ENCODE peak calls at places on chromosome 17, in four cellular contexts. C, O, V and P are unnamed samples.

GRCh38 chr17:75535119-75535537 is 9.6 kb downstream of the LLGL2 start:
- DNase-seq in O (peak; percentile 26), C (no peak), V (no peak), P (no peak)

GRCh38 chr17:17242246-17242645 is 5.3 kb upstream of the FLCN start:
- DNase-seq in V (no peak), C (no peak), O (no peak), P (no peak)

GRCh38 chr17:75874323-75875181 is 3.8 kb downstream of the TRIM47 start:
- DNase-seq in O (no peak), V (no peak), C (no peak), P (peak; percentile 41)

GRCh38 chr17:79803997-79804855 is 7.3 kb upstream of the CBX8 start:
- DNase-seq in C (no peak), O (peak; percentile 43), V (no peak), P (peak; percentile 45)

GRCh38 chr17:80260791-80261158 is at the start of gene RNF213:
- DNase-seq in O (no peak), C (no peak), V (peak; percentile 88), P (peak; percentile 98)

GRCh38 chr17:3594056-3594810 is 15.0 kb downstream of the TRPV1 start:
- DNase-seq in O (no peak), V (no peak), C (no peak), P (peak; percentile 67)

GRCh38 chr17:67615011-67615561 is 102.7 kb upstream of the NOL11 start:
- DNase-seq in O (no peak), C (no peak), V (no peak), P (no peak)

GRCh38 chr17:46979023-46979870 is at the start of gene RPRML:
- DNase-seq in O (no peak), C (no peak), V (peak; percentile 34), P (peak; percentile 86)

GRCh38 chr17:50290074-50290702 is 15.9 kb downstream of the TMEM92 start:
- DNase-seq in V (no peak), O (no peak), C (peak; percentile 29), P (no peak)

GRCh38 chr17:45043268-45043681 is 8.2 kb downstream of the DCAKD start:
- DNase-seq in O (no peak), C (no peak), V (no peak), P (peak; percentile 33)

GRCh38 chr17:57256708-57257112 is 387 bp downstream of the MSI2 start:
- DNase-seq in C (no peak), V (peak; percentile 25), O (no peak), P (no peak)

GRCh38 chr17:57109393-57110151 is 24.5 kb downstream of the AKAP1 start:
- DNase-seq in C (no peak), O (no peak), V (no peak), P (no peak)

GRCh38 chr17:21280081-21280518 is 4.4 kb upstream of the MAP2K3 start:
- DNase-seq in V (peak; percentile 82), C (peak; percentile 60), O (peak; percentile 16), P (peak; percentile 93)

GRCh38 chr17:70344356-70345060 is 175.2 kb downstream of the KCNJ2 start:
- DNase-seq in O (no peak), C (no peak), V (no peak), P (no peak)

DNA sequence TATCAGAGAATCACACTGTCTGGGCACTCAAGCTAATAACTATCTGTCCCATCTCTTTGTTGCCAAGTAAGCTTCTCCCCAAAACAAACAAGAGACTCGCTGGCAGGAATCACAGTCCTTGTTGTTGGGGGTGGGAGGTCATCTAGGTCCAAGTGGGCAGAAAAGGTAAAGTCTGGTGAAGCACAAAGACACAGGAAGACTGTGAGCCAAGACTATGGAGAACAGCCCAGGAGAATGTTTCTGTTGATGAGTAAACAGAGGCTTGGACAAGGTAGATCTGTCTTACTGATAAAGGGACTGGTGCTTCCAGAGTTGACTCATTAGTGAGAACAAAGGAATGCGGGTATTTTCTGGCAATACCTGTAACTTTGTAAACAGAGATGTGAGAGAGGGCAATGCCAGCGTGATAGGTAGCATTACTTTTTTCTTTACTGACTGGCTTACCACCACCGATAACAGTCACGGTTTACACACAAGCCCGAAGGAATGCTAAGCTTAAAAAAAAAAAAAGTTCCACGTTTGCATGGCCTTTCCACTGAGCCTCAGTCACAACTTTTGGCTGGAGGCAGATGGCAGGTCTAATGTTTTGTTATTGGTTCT is 11.5 kb upstream of the MMD start:
- DNase-seq in C (peak; percentile 86), V (no peak), O (no peak), P (no peak)
- TF ChIP-seq ZBTB33 in C (no peak), V (no peak), O (no peak), P (no peak)

DNA sequence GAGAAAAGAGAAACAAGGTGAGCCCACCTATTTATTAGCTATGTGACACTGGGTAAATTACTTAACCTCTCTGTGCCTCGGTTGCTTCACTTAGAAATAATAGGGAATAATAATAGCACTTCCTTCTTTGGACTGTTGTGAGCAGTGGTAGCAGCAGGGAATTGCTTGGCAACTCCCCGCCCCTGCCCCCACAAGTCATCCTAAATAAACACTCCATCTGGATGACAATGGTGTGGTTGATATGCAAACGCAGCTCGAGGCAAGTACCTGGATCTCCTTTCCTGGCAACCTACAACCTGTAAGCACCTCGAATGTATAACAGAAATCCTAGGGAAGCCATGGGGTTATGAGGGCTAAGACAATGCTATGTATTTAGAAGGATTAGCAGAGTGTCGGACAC is 9.1 kb downstream of the TEKT3 start:
- DNase-seq in V (no peak), O (no peak), C (no peak), P (no peak)
- H2AFZ ChIP-seq in V (no peak overlapping the region), O (no peak overlapping the region), C (no peak overlapping the region), P (no peak overlapping the region)

DNA sequence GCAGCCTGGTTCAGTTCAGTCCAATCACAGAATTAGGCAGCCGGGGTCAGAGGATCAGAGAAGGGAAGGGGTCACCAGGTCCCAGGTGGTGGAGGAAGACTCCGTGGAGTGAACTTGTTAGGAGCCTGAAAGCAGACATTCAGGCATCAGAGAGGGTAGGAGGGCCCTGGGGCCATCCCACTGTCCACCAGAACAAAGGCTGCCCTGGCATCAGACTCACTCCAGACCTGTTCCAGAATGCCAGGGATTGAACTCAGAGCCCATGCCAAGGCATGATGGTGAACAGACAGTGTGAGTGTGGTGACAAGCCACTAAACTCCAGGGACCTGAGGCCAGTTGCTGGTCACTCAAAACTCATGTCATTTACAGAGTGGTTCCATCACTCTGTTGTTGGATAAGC is 37.6 kb downstream of the B4GALNT2 start:
- DNase-seq in C (no peak), O (no peak), V (no peak), P (no peak)
- TF ChIP-seq ZBTB33 in C (no peak), O (no peak), V (no peak), P (no peak)

GRCh38 chr17:77446959-77447634 is 306.3 kb downstream of the SEC14L1 start:
- DNase-seq in O (no peak), V (no peak), C (no peak), P (no peak)

GRCh38 chr17:77445030-77445907 is 304.5 kb downstream of the SEC14L1 start:
- DNase-seq in O (peak; percentile 92), V (no peak), C (no peak), P (no peak)

GRCh38 chr17:77444653-77445029 is 303.9 kb downstream of the SEC14L1 start:
- DNase-seq in O (peak; percentile 81), V (peak; percentile 50), C (no peak), P (no peak)

GRCh38 chr17:77443743-77444260 is 303.0 kb downstream of the SEC14L1 start:
- DNase-seq in O (no peak), V (no peak), C (no peak), P (no peak)

DNA sequence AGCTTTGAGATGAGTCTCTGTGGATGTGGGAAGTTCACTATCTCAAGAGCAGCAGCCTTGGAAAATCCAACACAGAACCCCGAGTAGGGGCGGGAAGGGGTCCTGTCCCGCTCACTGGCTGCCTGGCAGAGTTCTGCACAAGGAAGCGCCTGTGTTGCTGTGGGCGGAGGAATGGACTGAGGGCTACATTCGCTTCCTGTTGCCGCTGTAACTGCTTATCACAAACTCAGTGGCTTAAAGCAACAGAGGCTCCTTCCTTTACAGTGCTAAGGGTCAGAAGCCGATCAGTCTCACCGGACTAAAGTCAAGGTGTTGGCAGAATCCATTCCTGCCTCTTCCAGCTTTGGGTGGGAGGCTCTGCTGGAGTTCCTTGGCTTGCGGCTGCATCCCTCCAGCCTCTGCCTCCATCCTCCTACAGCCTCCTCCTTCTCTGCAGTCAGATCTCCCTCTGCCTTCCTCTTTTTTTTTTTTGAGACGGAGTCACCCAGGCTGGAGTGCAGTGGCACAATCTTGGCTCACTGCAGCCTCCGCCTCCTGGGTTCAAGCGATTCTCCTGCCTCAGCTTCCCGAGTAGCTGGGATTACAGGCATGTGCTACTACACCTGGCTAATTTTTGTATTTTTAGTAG is 305.3 kb downstream of the SEC14L1 start:
- DNase-seq in C (no peak), V (peak; percentile 60), O (no peak), P (no peak)
- H2AFZ ChIP-seq in C (no peak overlapping the region), V (no peak overlapping the region), O (no peak overlapping the region), P (no peak overlapping the region)

GRCh38 chr17:35245196-35245486 is 2.3 kb downstream of the SLFN5 start:
- DNase-seq in C (peak; percentile 68), V (no peak), O (no peak), P (no peak)
- TF ChIP-seq ZBTB33 in C (no peak), V (no peak), O (no peak), P (no peak)

GRCh38 chr17:65243838-65244237 is 106.7 kb downstream of the RGS9 start:
- DNase-seq in O (no peak), C (peak; percentile 86), V (no peak), P (no peak)
- H2AFZ ChIP-seq in O (no peak overlapping the region), C (peak overlapping the region; percentile 20), V (no peak overlapping the region), P (peak overlapping the region; percentile 56)

GRCh38 chr17:4806420-4806769 is 557 bp upstream of the PLD2 start:
- DNase-seq in C (no peak), V (no peak), O (no peak), P (no peak)

GRCh38 chr17:4807534-4808377 is 804 bp downstream of the PLD2 start:
- DNase-seq in C (no peak), O (no peak), V (no peak), P (peak; percentile 70)

GRCh38 chr17:4810696-4811289 is 3.8 kb downstream of the PLD2 start:
- DNase-seq in V (no peak), O (no peak), C (no peak), P (no peak)

GRCh38 chr17:4808378-4808767 is 1.4 kb downstream of the PLD2 start:
- DNase-seq in V (peak; percentile 18), C (no peak), O (no peak), P (no peak)

GRCh38 chr17:4806770-4807533 is at the start of gene PLD2:
- DNase-seq in C (peak; percentile 42), V (peak; percentile 96), O (no peak), P (peak; percentile 100)
- TF ChIP-seq ZBTB33 in C (peak; percentile 75), V (no peak), O (no peak), P (peak; percentile 74)

GRCh38 chr17:14301761-14302401 is 1.0 kb downstream of the HS3ST3B1 start:
- DNase-seq in O (no peak), C (no peak), V (no peak), P (no peak)
- H2AFZ ChIP-seq in O (peak overlapping the region; percentile 58), C (no peak overlapping the region), V (peak overlapping the region; percentile 62), P (peak overlapping the region; percentile 83)

DNA sequence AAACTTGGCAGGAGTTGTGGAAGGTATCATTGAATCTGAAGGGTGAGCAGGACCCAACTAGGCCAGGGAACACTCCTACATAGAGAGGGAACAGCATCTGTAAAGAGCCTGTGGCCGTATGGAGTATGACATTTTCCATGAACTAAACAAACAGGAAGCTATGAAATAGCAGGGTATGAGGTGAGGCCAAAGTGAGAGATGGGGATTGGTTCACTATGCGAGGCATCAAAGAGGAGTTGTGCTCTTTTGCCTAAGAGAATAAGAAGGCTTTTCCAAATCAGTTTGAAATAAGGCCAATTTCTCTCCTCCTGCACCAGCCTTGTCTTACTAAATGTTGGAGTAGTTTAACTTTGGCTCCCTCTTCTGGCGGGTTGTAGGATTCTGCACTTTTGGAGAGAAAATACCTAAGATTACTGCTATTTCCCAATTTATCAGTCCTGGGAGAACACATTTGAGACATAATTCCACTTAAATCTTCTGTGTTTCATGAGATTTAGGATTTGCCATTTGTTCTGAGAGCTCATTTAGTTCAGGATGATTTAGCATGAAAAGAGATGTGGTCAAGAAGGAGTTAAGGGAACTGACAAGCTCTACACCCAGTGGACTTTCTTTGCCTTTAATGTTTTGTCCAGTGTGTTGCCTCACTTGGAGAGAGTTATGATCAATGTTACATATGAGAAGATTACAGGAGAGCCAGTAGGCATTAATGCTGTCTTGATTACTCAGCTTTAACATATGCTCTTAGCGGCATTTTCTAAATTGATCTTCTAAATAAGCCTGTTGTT is 55.4 kb downstream of the TNRC6C start:
- DNase-seq in V (peak; percentile 52), C (peak; percentile 54), O (peak; percentile 20), P (peak; percentile 71)
- TF ChIP-seq ZBTB33 in V (no peak), C (no peak), O (no peak), P (no peak)